ENCODE peak calls at places on chromosomes 16 and 17, in ten cellular contexts. Q is globus pallidus; O is activated T-helper 1 cell treated with Interleukin-2 at 50 U/mL for 16 hours; E is ecto neural progenitor cell; X is ovary; W is body of pancreas; L is NCI-H1092 treated with DMSO at 0.1 percent for 48 hours; C is stimulated activated CD8-positive, alpha-beta memory T cell treated with anti-CD3 and anti-CD28 coated beads, Interleukin-4, amount 100 ng/mL, for 24 hours; J is Jurkat, Clone E6-1; B is CD4-positive, alpha-beta memory T cell. S is an unnamed sample.

GRCh38 chr17:1829579-1830257 is at the start of the genes RPA1 and SMYD4:
- DNase-seq in J (peak; percentile 78), L (peak; percentile 65), C (peak; percentile 86), Q (peak; percentile 84), B (peak; percentile 91), O (peak; percentile 86), X (peak; percentile 86), E (peak; percentile 96), W (peak; percentile 88), S (peak; percentile 96)

GRCh38 chr16:58111331-58111627 is 17.9 kb downstream of the CFAP20 start:
- DNase-seq in X (no peak), B (no peak), E (no peak), Q (no peak), W (no peak), C (no peak), J (no peak), L (no peak), O (no peak), S (no peak)

GRCh38 chr17:50465171-50465570 is 3.5 kb downstream of the CHAD start:
- DNase-seq in B (no peak), Q (no peak), W (no peak), X (no peak), L (no peak), C (no peak), E (no peak), J (no peak), O (no peak), S (no peak)

GRCh38 chr16:22671301-22672076 is 142.5 kb upstream of the HS3ST2 start:
- DNase-seq in B (no peak), C (no peak), O (no peak), J (no peak), E (peak; percentile 39), Q (no peak), L (no peak), X (no peak), W (no peak), S (peak; percentile 43)

GRCh38 chr16:87924937-87925670 is 11.2 kb downstream of the CA5A start:
- DNase-seq in C (no peak), L (peak; percentile 98), Q (no peak), J (no peak), W (peak; percentile 91), E (no peak), B (no peak), X (no peak), O (no peak), S (peak; percentile 68)

GRCh38 chr16:3798827-3799226 is 81.5 kb upstream of the TRAP1 start:
- DNase-seq in E (no peak), Q (no peak), O (no peak), L (no peak), C (no peak), W (no peak), J (no peak), B (no peak), X (no peak), S (no peak)

GRCh38 chr17:8120520-8121443 is 2.5 kb upstream of the ALOXE3 start:
- DNase-seq in B (no peak), L (peak; percentile 42), J (peak; percentile 75), E (peak; percentile 95), C (peak; percentile 69), Q (no peak), W (peak; percentile 76), X (peak; percentile 68), O (peak; percentile 35), S (peak; percentile 98)

GRCh38 chr17:82177761-82178498 is 34.7 kb downstream of the CCDC57 start:
- DNase-seq in J (no peak), E (no peak), L (no peak), C (no peak), X (no peak), B (no peak), Q (no peak), O (no peak), W (no peak), S (no peak)

GRCh38 chr16:67537270-67537635 is 8.6 kb downstream of the RIPOR1 start:
- DNase-seq in X (peak; percentile 78), L (no peak), C (peak; percentile 28), Q (peak; percentile 30), E (peak; percentile 73), O (peak; percentile 43), W (peak; percentile 52), J (no peak), B (peak; percentile 37), S (peak; percentile 84)

GRCh38 chr17:78378225-78379133 is at the start of gene PGS1:
- DNase-seq in X (peak; percentile 76), B (peak; percentile 88), J (peak; percentile 60), O (peak; percentile 77), E (peak; percentile 93), Q (peak; percentile 60), L (peak; percentile 44), C (peak; percentile 78), W (peak; percentile 78), S (peak; percentile 91)

GRCh38 chr17:55332296-55333041 is 67.7 kb downstream of the HLF start:
- DNase-seq in B (no peak), E (no peak), X (no peak), Q (no peak), W (no peak), C (no peak), L (no peak), O (no peak), J (no peak), S (no peak)

GRCh38 chr16:89257281-89257731 is 39.8 kb downstream of the ZNF778 start:
- DNase-seq in L (peak; percentile 4), O (no peak), C (no peak), Q (no peak), J (no peak), W (no peak), E (peak; percentile 54), X (no peak), B (no peak), S (peak; percentile 64)

GRCh38 chr17:32546031-32546444 is 59.2 kb downstream of the CDK5R1 start:
- DNase-seq in J (no peak), X (no peak), O (no peak), E (no peak), Q (peak; percentile 86), L (peak; percentile 29), W (no peak), C (no peak), B (no peak), S (peak; percentile 58)

GRCh38 chr17:77465358-77466041 is 324.7 kb downstream of the SEC14L1 start:
- DNase-seq in W (peak; percentile 75), Q (peak; percentile 57), C (peak; percentile 68), L (no peak), O (peak; percentile 70), E (no peak), X (no peak), J (peak; percentile 94), B (peak; percentile 82), S (peak; percentile 88)

GRCh38 chr16:10984509-10984908 is 40.1 kb downstream of the CLEC16A start:
- DNase-seq in X (no peak), W (no peak), J (no peak), O (no peak), B (no peak), E (no peak), L (no peak), Q (no peak), C (no peak), S (no peak)